ENCODE peak calls at places on chromosomes 12 and 14, in ten cellular contexts. L is KG1; G is fibroblast of villous mesenchyme; U is EL; M is activated naive CD8-positive, alpha-beta T cell treated with anti-CD3 and anti-CD28 coated beads for 36 hours; K is RPMI7951; O is OCI-LY7; H is hippocampal formation; A is GM12892; Y is heart left ventricle. R is an unnamed sample.

GRCh38 chr14:103315941-103316340 is 18.1 kb upstream of the EIF5 start:
- DNase-seq in Y (no peak), O (no peak), L (no peak), A (no peak), U (no peak), K (no peak), G (no peak), M (no peak), H (no peak), R (no peak)

GRCh38 chr14:90384543-90384911 is 12.3 kb upstream of the CALM1 start:
- DNase-seq in U (no peak), G (no peak), A (no peak), K (no peak), Y (no peak), M (no peak), H (peak), L (no peak), O (no peak), R (no peak)

GRCh38 chr12:9702239-9702638 is 30.7 kb downstream of the CLECL1 start:
- DNase-seq in K (no peak), U (no peak), L (no peak), O (no peak), G (no peak), M (peak), H (no peak), A (no peak), Y (no peak), R (no peak)

GRCh38 chr12:95848575-95849388 is 10.0 kb upstream of the SNRPF start:
- DNase-seq in Y (no peak), H (no peak), A (no peak), L (peak), K (peak), O (peak), M (no peak), G (peak), U (peak), R (no peak)

GRCh38 chr12:26648999-26649398 is 184.0 kb downstream of the ITPR2 start:
- DNase-seq in K (no peak), G (no peak), A (no peak), U (no peak), H (no peak), L (no peak), O (no peak), M (no peak), Y (no peak), R (no peak)

GRCh38 chr12:5806376-5807089 is 138.5 kb downstream of the ANO2 start:
- DNase-seq in M (no peak), H (no peak), G (no peak), L (no peak), O (no peak), Y (no peak), K (peak), A (no peak), U (peak), R (no peak)

GRCh38 chr14:76117789-76118188 is 33.9 kb upstream of the GPATCH2L start:
- DNase-seq in G (no peak), U (no peak), A (no peak), L (no peak), O (no peak), M (no peak), H (no peak), K (no peak), Y (no peak), R (no peak)

GRCh38 chr12:130186631-130187269 is 24.5 kb downstream of the FZD10 start:
- DNase-seq in K (peak), G (no peak), Y (no peak), A (no peak), O (no peak), M (no peak), U (no peak), L (no peak), H (no peak), R (no peak)

GRCh38 chr14:67579040-67579439 is 21.0 kb downstream of the PIGH start:
- DNase-seq in O (no peak), G (no peak), Y (no peak), L (no peak), M (no peak), K (no peak), U (no peak), A (no peak), H (no peak), R (no peak)

GRCh38 chr14:75711134-75711795 is 50.2 kb downstream of the TTLL5 start:
- DNase-seq in Y (peak), H (peak), O (peak), A (no peak), L (no peak), K (peak), M (no peak), U (peak), G (peak), R (peak)

GRCh38 chr14:75427482-75428229 is at the start of gene JDP2:
- DNase-seq in G (peak), O (peak), H (peak), K (peak), M (peak), Y (peak), A (peak), L (peak), U (peak), R (peak)

GRCh38 chr12:131001493-131001892 is 47.8 kb downstream of the ADGRD1 start:
- DNase-seq in M (no peak), Y (no peak), G (no peak), A (no peak), L (no peak), U (no peak), K (no peak), H (no peak), O (no peak), R (no peak)

GRCh38 chr12:55829967-55830600 is 697 bp upstream of the DNAJC14 start:
- DNase-seq in H (peak), A (peak), Y (peak), U (no peak), M (peak), G (no peak), L (no peak), K (no peak), O (peak), R (peak)

GRCh38 chr14:68651652-68652432 is 141.0 kb downstream of the ZFP36L1 start:
- DNase-seq in Y (peak), K (no peak), L (no peak), H (no peak), U (no peak), A (no peak), O (no peak), G (peak), M (no peak), R (no peak)

GRCh38 chr12:40992158-40992557 is 196.0 kb upstream of the PDZRN4 start:
- DNase-seq in K (no peak), M (no peak), G (no peak), U (no peak), L (no peak), O (no peak), A (no peak), Y (no peak), H (no peak), R (no peak)

GRCh38 chr12:111407371-111408115 is 1.8 kb downstream of the SH2B3 start:
- DNase-seq in L (no peak), M (no peak), K (no peak), U (no peak), Y (no peak), H (no peak), G (no peak), A (no peak), O (peak), R (no peak)

GRCh38 chr12:60172696-60173095 is 576.9 kb downstream of the SLC16A7 start:
- DNase-seq in L (no peak), K (no peak), G (no peak), Y (no peak), M (no peak), H (no peak), A (no peak), U (no peak), O (no peak), R (no peak)

GRCh38 chr12:51388066-51388799 is 3.0 kb downstream of the GALNT6 start:
- DNase-seq in Y (no peak), A (no peak), G (peak), K (peak), L (no peak), M (no peak), U (peak), O (no peak), H (peak), R (no peak)

GRCh38 chr12:97960741-97961608 is 498.4 kb downstream of the RMST start:
- DNase-seq in M (no peak), K (no peak), L (peak), U (peak), A (no peak), G (peak), Y (no peak), O (peak), H (no peak), R (no peak)

GRCh38 chr12:120468846-120469449 is 600 bp downstream of the SRSF9 start:
- DNase-seq in O (no peak), L (no peak), G (peak), A (no peak), M (no peak), Y (peak), U (no peak), K (no peak), H (no peak), R (peak)

GRCh38 chr14:103657466-103657865 is 28.5 kb downstream of the KLC1 start:
- DNase-seq in O (no peak), M (no peak), Y (no peak), U (peak), L (no peak), H (no peak), A (no peak), G (peak), K (no peak), R (peak)

GRCh38 chr14:25014440-25014839 is 35.5 kb downstream of the STXBP6 start:
- DNase-seq in U (no peak), A (no peak), L (no peak), G (no peak), M (no peak), Y (no peak), K (no peak), H (no peak), O (no peak), R (no peak)

GRCh38 chr12:31853977-31854376 is 105.2 kb upstream of the RESF1 start:
- DNase-seq in O (no peak), L (no peak), K (no peak), H (no peak), U (no peak), Y (no peak), A (no peak), G (no peak), M (no peak), R (no peak)

GRCh38 chr14:71431169-71431525 is 501.1 kb upstream of the RGS6 start:
- DNase-seq in M (no peak), K (no peak), H (no peak), L (no peak), G (no peak), A (no peak), Y (no peak), O (no peak), U (no peak), R (no peak)

GRCh38 chr14:47179906-47180305 is 495.5 kb downstream of the MDGA2 start:
- DNase-seq in L (no peak), K (no peak), U (no peak), O (no peak), A (no peak), M (no peak), G (no peak), H (no peak), Y (no peak), R (no peak)

GRCh38 chr12:124433147-124433874 is 134.1 kb downstream of the NCOR2 start:
- DNase-seq in K (no peak), O (no peak), M (no peak), Y (peak), G (no peak), H (no peak), A (no peak), U (no peak), L (no peak), R (no peak)

GRCh38 chr14:52640137-52640536 is 55.2 kb downstream of the ERO1A start:
- DNase-seq in U (no peak), Y (no peak), L (no peak), O (no peak), A (no peak), K (no peak), M (peak), H (no peak), G (no peak), R (no peak)

GRCh38 chr12:101001669-101002068 is 207.1 kb downstream of the ANO4 start:
- DNase-seq in L (no peak), U (no peak), Y (no peak), H (no peak), A (no peak), O (no peak), G (no peak), K (no peak), M (no peak), R (no peak)

GRCh38 chr12:77734489-77734888 is 96.2 kb upstream of the NAV3 start:
- DNase-seq in G (peak), O (no peak), Y (no peak), K (peak), A (no peak), U (peak), H (no peak), L (no peak), M (no peak), R (no peak)

GRCh38 chr12:3432176-3432742 is 58.7 kb upstream of the PRMT8 start:
- DNase-seq in O (peak), G (peak), L (no peak), Y (no peak), K (peak), U (peak), M (no peak), H (no peak), A (no peak), R (no peak)

GRCh38 chr14:79496701-79497100 is 714.6 kb downstream of the DIO2 start:
- DNase-seq in A (no peak), L (no peak), G (no peak), Y (no peak), M (no peak), O (no peak), K (no peak), U (peak), H (no peak), R (no peak)